ENCODE peak calls at places on chromosomes 12 and 14, in five cellular contexts. L, R, X, Z and W are unnamed samples.
A peak's percentile ranks its signal among the peaks of the same experiment; 100 is the strongest.

GRCh38 chr14:72478397-72479025 is 415.4 kb downstream of the DPF3 start:
- DNase-seq in L (no peak), X (no peak), R (no peak), Z (no peak), W (no peak)

GRCh38 chr14:65424531-65424930 is 12.0 kb downstream of the FUT8 start:
- DNase-seq in Z (no peak), L (no peak), R (no peak), X (no peak), W (no peak)

GRCh38 chr12:58455146-58455545 is 465.2 kb downstream of the LRIG3 start:
- DNase-seq in L (no peak), X (no peak), R (no peak), Z (no peak), W (no peak)

GRCh38 chr12:112408621-112409020 is 784 bp downstream of the RPL6 start:
- DNase-seq in X (no peak), Z (no peak), L (no peak), R (no peak), W (no peak)

GRCh38 chr12:92170050-92170449 is 24.4 kb upstream of the BTG1 start:
- DNase-seq in R (no peak), X (no peak), Z (no peak), L (no peak), W (no peak)

GRCh38 chr12:10191865-10192264 is 13.0 kb downstream of the TMEM52B start:
- DNase-seq in Z (no peak), R (peak; percentile 15), X (no peak), L (peak; percentile 17), W (no peak)

GRCh38 chr14:67717048-67717447 is 15.4 kb downstream of the RDH12 start:
- DNase-seq in X (no peak), R (no peak), L (no peak), Z (no peak), W (no peak)

GRCh38 chr14:35337557-35338255 is 45.5 kb downstream of the PSMA6 start:
- DNase-seq in L (peak; percentile 92), R (no peak), X (no peak), Z (no peak), W (no peak)

GRCh38 chr12:49621651-49622500 is 1.5 kb upstream of the PRPF40B start:
- DNase-seq in R (no peak), X (no peak), Z (no peak), L (peak; percentile 22), W (no peak)

GRCh38 chr12:116432321-116432750 is 126.8 kb upstream of the MAP1LC3B2 start:
- DNase-seq in Z (no peak), X (no peak), L (peak; percentile 3), R (no peak), W (no peak)

GRCh38 chr14:70663707-70664179 is 22.0 kb downstream of the TTC9 start:
- DNase-seq in R (no peak), X (no peak), L (peak; percentile 57), Z (no peak), W (no peak)

GRCh38 chr12:130633771-130634170 is 82.3 kb downstream of the RIMBP2 start:
- DNase-seq in Z (no peak), L (peak; percentile 7), X (no peak), R (peak; percentile 63), W (no peak)

GRCh38 chr12:29316772-29317171 is 64.2 kb downstream of the ERGIC2 start:
- DNase-seq in L (peak; percentile 77), Z (peak; percentile 51), X (no peak), R (no peak), W (peak; percentile 38)

GRCh38 chr12:2198088-2198501 is 145.3 kb downstream of the CACNA1C start:
- DNase-seq in Z (no peak), X (no peak), L (no peak), R (peak; percentile 72), W (peak; percentile 35)

GRCh38 chr14:103528158-103528511 is 861 bp upstream of the TRMT61A start:
- DNase-seq in R (no peak), Z (no peak), L (peak; percentile 44), X (no peak), W (no peak)

GRCh38 chr12:52912711-52913423 is 8.0 kb upstream of the KRT8 start:
- DNase-seq in L (no peak), R (no peak), Z (no peak), X (no peak), W (no peak)

GRCh38 chr14:91714805-91715204 is 17.1 kb downstream of the CATSPERB start:
- DNase-seq in Z (no peak), R (no peak), L (no peak), X (no peak), W (no peak)

GRCh38 chr12:54993181-54993835 is 8.7 kb upstream of the TESPA1 start:
- DNase-seq in Z (no peak), R (peak; percentile 76), L (peak; percentile 63), X (peak; percentile 63), W (no peak)

GRCh38 chr12:28180791-28181190 is 9.5 kb upstream of the CCDC91 start:
- DNase-seq in X (no peak), L (no peak), R (no peak), Z (no peak), W (no peak)

GRCh38 chr14:56810850-56811595 is 744 bp upstream of the OTX2 start:
- DNase-seq in L (no peak), Z (no peak), X (no peak), R (peak; percentile 52), W (no peak)

GRCh38 chr14:65496178-65496993 is 83.9 kb downstream of the FUT8 start:
- DNase-seq in Z (no peak), X (no peak), R (no peak), L (no peak), W (no peak)

GRCh38 chr12:32390572-32391219 is 8.7 kb upstream of the FGD4 start:
- DNase-seq in Z (peak; percentile 25), X (no peak), L (peak; percentile 16), R (no peak), W (peak; percentile 7)

GRCh38 chr12:108832730-108833354 is 24.5 kb downstream of the SSH1 start:
- DNase-seq in X (no peak), L (no peak), R (no peak), Z (peak; percentile 20), W (peak; percentile 58)
- H3K4me1 ChIP-seq in X (peaks cover 63% of the 10 kb centered on the region), L (peaks cover 54% of the 10 kb centered on the region), R (peaks cover 8% of the 10 kb centered on the region), Z (peaks cover 96% of the 10 kb centered on the region), W (peaks cover 80% of the 10 kb centered on the region)

GRCh38 chr14:101408077-101408831 is 153.0 kb upstream of the DIO3 start:
- DNase-seq in L (no peak), Z (no peak), X (no peak), R (no peak), W (no peak)
- H3K4me3 ChIP-seq in L (no peak overlapping the region), Z (no peak overlapping the region), X (no peak overlapping the region), R (no peak overlapping the region), W (no peak overlapping the region)

GRCh38 chr14:53528114-53528513 is 375.0 kb upstream of the DDHD1 start:
- DNase-seq in Z (no peak), X (no peak), R (no peak), L (no peak), W (no peak)
- H3K27ac ChIP-seq in Z (no peak overlapping the region), X (no peak overlapping the region), R (no peak overlapping the region), L (no peak overlapping the region), W (no peak overlapping the region)

GRCh38 chr12:11787437-11787836 is 138.0 kb downstream of the ETV6 start:
- DNase-seq in R (no peak), Z (no peak), X (no peak), L (no peak), W (no peak)

GRCh38 chr12:11782914-11783420 is 133.5 kb downstream of the ETV6 start:
- DNase-seq in L (no peak), X (no peak), Z (no peak), R (no peak), W (no peak)

GRCh38 chr12:11786638-11787365 is 137.3 kb downstream of the ETV6 start:
- DNase-seq in R (no peak), L (no peak), X (no peak), Z (no peak), W (no peak)

GRCh38 chr12:11785722-11786121 is 136.2 kb downstream of the ETV6 start:
- DNase-seq in L (no peak), X (no peak), Z (no peak), R (no peak), W (no peak)

GRCh38 chr12:11787921-11788849 is 138.7 kb downstream of the ETV6 start:
- DNase-seq in Z (no peak), R (peak; percentile 89), L (no peak), X (no peak), W (no peak)
- H3K4me1 ChIP-seq in Z (peaks cover 57% of the 10 kb centered on the region), R (peaks cover 49% of the 10 kb centered on the region), L (peaks cover 29% of the 10 kb centered on the region), X (no peaks in the 10 kb centered on the region), W (peaks cover 38% of the 10 kb centered on the region)

GRCh38 chr14:95887351-95887750 is 10.7 kb downstream of the TUNAR start:
- DNase-seq in L (no peak), X (no peak), Z (no peak), R (no peak), W (no peak)
- H3K4me3 ChIP-seq in L (no peak overlapping the region), X (no peak overlapping the region), Z (no peak overlapping the region), R (no peak overlapping the region), W (no peak overlapping the region)

GRCh38 chr12:66059670-66060069 is 70.9 kb downstream of the LLPH start:
- DNase-seq in Z (no peak), R (no peak), X (no peak), L (no peak), W (no peak)
- H3K27ac ChIP-seq in Z (no peak overlapping the region), R (peak overlapping the region; percentile 99), X (no peak overlapping the region), L (no peak overlapping the region), W (no peak overlapping the region)